ENCODE peak calls at places on chromosome 14, in ten cellular contexts. R is K562, F is GM12891, A is HCT116, M is H1, W is stomach, T is Panc1, Y is sigmoid colon, X is HL-60, V is suprapubic skin. U is an unnamed sample.

GRCh38 chr14:101458536-101459391 is 102.5 kb upstream of the DIO3 start:
- DNase-seq in R (no peak), F (no peak), A (no peak), M (no peak), W (peak), T (no peak), Y (no peak), X (no peak), V (peak), U (no peak)

GRCh38 chr14:102729268-102729667 is 48.0 kb upstream of the TRAF3 start:
- DNase-seq in R (no peak), F (no peak), A (no peak), M (no peak), W (no peak), T (no peak), Y (no peak), X (no peak), V (no peak), U (no peak)

GRCh38 chr14:23109769-23110168 is 5.0 kb upstream of the CIROP start:
- DNase-seq in R (no peak), F (no peak), A (no peak), M (no peak), W (no peak), T (no peak), Y (no peak), X (no peak), V (no peak), U (no peak)

GRCh38 chr14:37384870-37385596 is 187.3 kb downstream of the MIPOL1 start:
- DNase-seq in R (no peak), F (no peak), A (no peak), M (no peak), W (no peak), T (no peak), Y (no peak), X (no peak), V (no peak), U (no peak)

GRCh38 chr14:96747006-96747405 is 50.2 kb upstream of the VRK1 start:
- DNase-seq in R (no peak), F (no peak), A (no peak), M (no peak), W (no peak), T (no peak), Y (peak), X (no peak), V (no peak), U (no peak)

GRCh38 chr14:74932401-74932901 is 9.4 kb upstream of the RPS6KL1 start:
- DNase-seq in R (no peak), F (no peak), A (no peak), M (no peak), W (no peak), T (no peak), Y (no peak), X (no peak), V (no peak), U (no peak)

GRCh38 chr14:31070431-31070830 is 44.3 kb upstream of the STRN3 start:
- DNase-seq in R (no peak), F (no peak), A (no peak), M (no peak), W (no peak), T (no peak), Y (no peak), X (no peak), V (no peak), U (no peak)

GRCh38 chr14:24351517-24351916 is 11.7 kb upstream of the RIPK3 start:
- DNase-seq in R (no peak), F (no peak), A (no peak), M (no peak), W (no peak), T (no peak), Y (no peak), X (no peak), V (no peak), U (no peak)

GRCh38 chr14:37946819-37947218 is 260.9 kb upstream of the SSTR1 start:
- DNase-seq in R (no peak), F (no peak), A (no peak), M (no peak), W (no peak), T (no peak), Y (no peak), X (no peak), V (no peak), U (no peak)

GRCh38 chr14:102360388-102360787 is 2.3 kb downstream of the CINP start:
- DNase-seq in R (no peak), F (no peak), A (no peak), M (no peak), W (no peak), T (no peak), Y (no peak), X (no peak), V (no peak), U (no peak)

GRCh38 chr14:68824517-68825347 is 31.9 kb upstream of the ZFP36L1 start:
- DNase-seq in R (peak), F (no peak), A (peak), M (peak), W (peak), T (peak), Y (peak), X (peak), V (no peak), U (peak)

GRCh38 chr14:76918751-76919421 is 92.7 kb downstream of the LRRC74A start:
- DNase-seq in R (peak), F (no peak), A (peak), M (no peak), W (peak), T (peak), Y (peak), X (peak), V (peak), U (peak)

GRCh38 chr14:105894978-105895881 is 368.8 kb downstream of the TMEM121 start:
- DNase-seq in R (no peak), F (no peak), A (no peak), M (no peak), W (no peak), T (no peak), Y (peak), X (no peak), V (peak), U (no peak)

GRCh38 chr14:103257211-103257962 is 76.7 kb upstream of the EIF5 start:
- DNase-seq in R (no peak), F (no peak), A (no peak), M (no peak), W (no peak), T (no peak), Y (no peak), X (no peak), V (no peak), U (no peak)

GRCh38 chr14:99237288-99237687 is 34.7 kb downstream of the BCL11B start:
- DNase-seq in R (no peak), F (no peak), A (no peak), M (no peak), W (no peak), T (no peak), Y (no peak), X (no peak), V (no peak), U (no peak)

GRCh38 chr14:99240512-99241313 is 31.3 kb downstream of the BCL11B start:
- DNase-seq in R (no peak), F (no peak), A (no peak), M (no peak), W (no peak), T (no peak), Y (no peak), X (no peak), V (no peak), U (no peak)

GRCh38 chr14:99236386-99237133 is 35.4 kb downstream of the BCL11B start:
- DNase-seq in R (no peak), F (no peak), A (no peak), M (no peak), W (no peak), T (no peak), Y (no peak), X (no peak), V (no peak), U (no peak)

GRCh38 chr14:99239661-99240092 is 32.3 kb downstream of the BCL11B start:
- DNase-seq in R (no peak), F (no peak), A (no peak), M (no peak), W (no peak), T (no peak), Y (no peak), X (no peak), V (no peak), U (no peak)

DNA sequence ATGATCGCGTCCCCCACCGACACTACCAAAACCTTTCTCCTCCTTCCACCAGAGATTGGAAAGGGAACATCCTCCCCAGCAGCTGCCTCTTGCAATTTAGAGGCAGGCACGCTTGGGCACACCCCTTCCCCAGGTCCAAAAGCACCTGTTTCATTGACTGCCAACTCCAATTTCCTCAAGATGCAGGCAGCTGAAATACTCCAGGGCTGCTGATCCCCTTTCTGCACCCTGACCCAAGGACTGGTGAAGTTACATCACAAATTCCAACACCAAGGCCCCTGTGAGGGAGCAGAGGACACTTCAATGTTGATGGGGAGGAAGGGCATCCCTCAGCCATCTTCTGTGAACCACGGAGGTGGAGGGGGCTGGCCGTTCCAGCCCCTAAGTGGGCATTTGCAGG is 33.8 kb downstream of the BCL11B start:
- DNase-seq in R (no peak), F (no peak), A (no peak), M (no peak), W (no peak), T (no peak), Y (no peak), X (no peak), V (no peak), U (no peak)
- TF ChIP-seq POLR2AphosphoS5 in R (no peak), F (no peak), A (no peak), M (no peak), W (no peak), T (no peak), Y (no peak), X (no peak), V (no peak), U (no peak)

DNA sequence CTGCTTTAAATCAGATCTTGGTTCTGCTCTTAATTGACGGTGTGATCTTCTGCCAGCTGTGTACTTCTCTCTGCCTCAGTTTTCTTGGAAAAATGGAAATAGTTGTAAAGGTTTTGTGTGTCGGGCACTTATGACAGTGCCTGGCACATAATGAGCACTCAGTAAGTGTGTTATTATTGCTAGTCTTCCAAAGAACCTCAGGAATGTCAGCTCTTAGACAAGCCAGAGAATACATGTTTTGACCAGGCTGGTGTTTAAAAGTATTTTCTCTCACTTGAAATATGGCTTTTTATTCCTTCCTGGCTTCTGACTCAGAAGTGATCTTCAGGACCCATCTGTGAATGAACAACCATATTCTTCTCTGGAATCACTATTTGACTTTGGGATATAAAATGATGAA is 304.1 kb downstream of the SNAPC1 start:
- DNase-seq in R (no peak), F (no peak), A (no peak), M (no peak), W (no peak), T (no peak), Y (no peak), X (no peak), V (no peak), U (no peak)
- TF ChIP-seq POLR2AphosphoS5 in R (no peak), F (no peak), A (no peak), M (no peak), W (no peak), T (no peak), Y (no peak), X (no peak), V (no peak), U (no peak)

GRCh38 chr14:56120091-56120632 is 2.0 kb downstream of the PELI2 start:
- DNase-seq in R (no peak), F (no peak), A (no peak), M (no peak), W (no peak), T (no peak), Y (peak), X (peak), V (no peak), U (no peak)

GRCh38 chr14:56118611-56119181 is 485 bp downstream of the PELI2 start:
- DNase-seq in R (no peak), F (no peak), A (no peak), M (no peak), W (peak), T (no peak), Y (peak), X (no peak), V (no peak), U (peak)

GRCh38 chr14:56116128-56116900 is 1.9 kb upstream of the PELI2 start:
- DNase-seq in R (no peak), F (no peak), A (no peak), M (no peak), W (no peak), T (no peak), Y (peak), X (peak), V (no peak), U (no peak)

GRCh38 chr14:56119221-56119967 is 1.2 kb downstream of the PELI2 start:
- DNase-seq in R (peak), F (peak), A (no peak), M (no peak), W (peak), T (no peak), Y (peak), X (peak), V (no peak), U (peak)

DNA sequence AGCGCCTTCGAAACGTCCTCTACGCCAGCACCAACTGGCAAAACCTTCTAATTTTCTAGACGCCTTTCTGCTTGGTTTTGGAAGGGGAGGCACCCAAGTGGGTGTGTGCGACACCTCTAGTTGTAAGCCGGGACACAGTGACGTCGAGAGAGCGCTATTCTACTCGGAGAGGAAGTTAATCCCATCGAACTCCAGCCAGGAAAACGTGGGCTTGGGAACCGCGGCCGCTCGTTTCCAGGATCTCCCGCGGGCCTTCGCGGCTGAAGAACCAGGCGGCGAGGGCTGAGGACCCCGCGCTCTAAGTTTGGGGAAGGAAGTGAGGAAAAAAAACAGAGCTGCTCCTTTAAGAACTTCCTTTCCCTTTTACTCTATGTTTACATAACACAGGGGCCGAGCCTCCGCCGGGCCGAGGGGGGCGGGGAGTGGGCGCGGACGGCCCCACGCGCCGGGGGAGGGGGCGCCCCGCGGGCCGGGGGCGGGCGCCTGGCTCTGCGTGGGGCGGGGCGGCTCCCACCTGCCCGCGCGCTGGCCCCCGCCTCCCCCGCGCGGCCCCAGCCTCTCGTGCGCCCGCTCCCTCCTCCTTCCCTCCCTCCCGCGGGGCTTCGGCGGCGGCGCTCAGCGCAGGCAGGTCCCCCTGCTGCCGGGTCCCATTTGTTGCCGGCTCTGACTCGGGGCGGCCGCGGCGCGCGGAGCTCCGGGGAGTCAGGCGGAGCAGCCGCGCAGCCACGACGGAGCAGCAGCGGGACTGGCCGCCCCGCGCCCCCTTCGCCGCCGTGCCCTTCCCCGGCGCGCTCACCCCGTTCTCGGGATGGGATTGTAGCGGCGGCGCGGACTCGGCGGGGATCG is at the start of gene PELI2:
- DNase-seq in R (peak), F (peak), A (peak), M (no peak), W (peak), T (no peak), Y (peak), X (peak), V (peak), U (peak)
- TF ChIP-seq POLR2AphosphoS5 in R (no peak), F (no peak), A (no peak), M (no peak), W (peak), T (no peak), Y (peak), X (peak), V (peak), U (peak)

GRCh38 chr14:92121207-92121669 is 268 bp downstream of the NDUFB1 start:
- DNase-seq in R (peak), F (no peak), A (no peak), M (no peak), W (peak), T (no peak), Y (peak), X (peak), V (peak), U (peak)
- TF ChIP-seq POLR2AphosphoS5 in R (no peak), F (no peak), A (peak), M (no peak), W (no peak), T (no peak), Y (no peak), X (no peak), V (no peak), U (no peak)

GRCh38 chr14:98928418-98928817 is 343.6 kb downstream of the BCL11B start:
- DNase-seq in R (no peak), F (no peak), A (no peak), M (no peak), W (no peak), T (no peak), Y (peak), X (no peak), V (peak), U (no peak)

GRCh38 chr14:98935921-98936320 is 336.1 kb downstream of the BCL11B start:
- DNase-seq in R (no peak), F (no peak), A (no peak), M (no peak), W (no peak), T (no peak), Y (peak), X (no peak), V (peak), U (no peak)

GRCh38 chr14:98932436-98933325 is 339.3 kb downstream of the BCL11B start:
- DNase-seq in R (no peak), F (no peak), A (no peak), M (no peak), W (no peak), T (no peak), Y (peak), X (no peak), V (peak), U (no peak)

GRCh38 chr14:98931126-98931525 is 340.9 kb downstream of the BCL11B start:
- DNase-seq in R (no peak), F (no peak), A (no peak), M (no peak), W (no peak), T (no peak), Y (peak), X (no peak), V (peak), U (no peak)

GRCh38 chr14:98931911-98932310 is 340.1 kb downstream of the BCL11B start:
- DNase-seq in R (no peak), F (no peak), A (no peak), M (no peak), W (peak), T (no peak), Y (peak), X (no peak), V (peak), U (no peak)
- TF ChIP-seq POLR2AphosphoS5 in R (no peak), F (no peak), A (no peak), M (no peak), W (no peak), T (no peak), Y (no peak), X (no peak), V (no peak), U (no peak)

GRCh38 chr14:92556255-92556741 is 42.7 kb downstream of the RIN3 start:
- DNase-seq in R (no peak), F (no peak), A (no peak), M (no peak), W (no peak), T (no peak), Y (no peak), X (no peak), V (no peak), U (no peak)

GRCh38 chr14:92558319-92558718 is 44.7 kb downstream of the RIN3 start:
- DNase-seq in R (no peak), F (no peak), A (no peak), M (no peak), W (no peak), T (no peak), Y (no peak), X (no peak), V (no peak), U (no peak)

GRCh38 chr14:92557544-92557912 is 43.9 kb downstream of the RIN3 start:
- DNase-seq in R (no peak), F (no peak), A (no peak), M (no peak), W (no peak), T (no peak), Y (no peak), X (no peak), V (no peak), U (no peak)

GRCh38 chr14:92555440-92556111 is 42.0 kb downstream of the RIN3 start:
- DNase-seq in R (no peak), F (no peak), A (no peak), M (no peak), W (no peak), T (no peak), Y (no peak), X (peak), V (no peak), U (no peak)

DNA sequence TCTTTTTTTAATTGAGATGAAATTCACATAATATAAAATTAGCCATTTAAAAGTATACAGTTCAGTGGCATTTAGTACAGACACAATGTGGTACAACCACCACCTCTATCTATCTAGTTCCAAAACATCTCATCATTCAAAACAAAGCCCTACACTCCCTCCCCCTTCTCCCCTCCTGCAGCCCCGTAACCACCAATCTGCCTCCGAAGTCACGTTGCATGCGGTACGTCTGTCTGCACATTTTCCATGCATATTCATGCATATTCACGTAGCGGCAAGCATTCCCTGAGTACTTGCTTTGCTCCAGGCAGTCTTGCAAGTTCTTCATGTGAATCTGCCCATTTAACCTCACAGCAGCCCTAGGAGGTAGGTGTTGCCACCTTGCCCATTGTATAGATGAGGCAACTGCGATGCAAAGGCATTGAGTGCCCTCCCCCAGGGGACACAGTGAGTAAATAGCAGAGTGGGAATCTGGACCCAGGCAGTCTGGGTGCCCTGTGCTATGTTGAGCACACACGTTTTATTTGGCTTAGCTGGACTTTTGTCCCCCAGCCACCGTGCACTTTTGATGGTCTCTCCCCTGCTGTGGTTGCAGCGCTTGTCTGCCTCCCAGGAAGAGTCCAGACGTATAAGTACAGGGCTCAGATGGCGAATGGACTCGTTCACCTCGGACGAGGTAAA is 43.4 kb downstream of the RIN3 start:
- DNase-seq in R (no peak), F (no peak), A (no peak), M (no peak), W (no peak), T (no peak), Y (no peak), X (no peak), V (no peak), U (no peak)
- TF ChIP-seq POLR2AphosphoS5 in R (no peak), F (no peak), A (no peak), M (no peak), W (no peak), T (no peak), Y (no peak), X (no peak), V (no peak), U (no peak)

GRCh38 chr14:93543766-93544165 is 113.0 kb downstream of the UNC79 start:
- DNase-seq in R (peak), F (no peak), A (peak), M (no peak), W (no peak), T (no peak), Y (no peak), X (no peak), V (no peak), U (no peak)
- TF ChIP-seq POLR2AphosphoS5 in R (no peak), F (no peak), A (no peak), M (no peak), W (no peak), T (no peak), Y (no peak), X (no peak), V (no peak), U (no peak)